ENCODE peak calls at places on chromosome 1, in ten cellular contexts. T, O, P, E, N, I, F, X, Z and A are unnamed samples.

GRCh38 chr1:46180082-46180616 is 3.9 kb upstream of the P3R3URF start:
- DNase-seq in O (no peak), X (peak; percentile 37), E (no peak), Z (no peak), T (no peak), P (no peak), I (no peak), F (no peak), N (no peak), A (no peak)

GRCh38 chr1:23793018-23793781 is 2.3 kb downstream of the LYPLA2 start:
- DNase-seq in X (peak; percentile 70), E (peak; percentile 58), F (no peak), P (peak; percentile 46), O (no peak), I (no peak), T (no peak), N (no peak), Z (no peak), A (no peak)

GRCh38 chr1:18466676-18467075 is 14.1 kb upstream of the KLHDC7A start:
- DNase-seq in E (no peak), N (no peak), P (no peak), Z (no peak), X (no peak), I (no peak), O (no peak), F (no peak), T (no peak), A (no peak)

GRCh38 chr1:18256318-18257235 is 149.0 kb downstream of the IGSF21 start:
- DNase-seq in Z (peak; percentile 1), X (peak; percentile 12), E (no peak), I (no peak), T (no peak), F (no peak), P (no peak), N (peak; percentile 15), O (no peak), A (peak; percentile 28)

GRCh38 chr1:229252228-229252984 is 18.5 kb upstream of the RAB4A start:
- DNase-seq in Z (no peak), T (no peak), I (no peak), X (no peak), N (no peak), F (no peak), O (no peak), E (no peak), P (no peak), A (no peak)

GRCh38 chr1:161082996-161083742 is 6.2 kb downstream of the NECTIN4 start:
- DNase-seq in O (no peak), I (peak; percentile 82), T (peak; percentile 95), E (no peak), N (peak; percentile 69), X (peak; percentile 93), P (no peak), Z (peak; percentile 85), F (peak; percentile 49), A (no peak)

GRCh38 chr1:48688102-48688760 is 88.5 kb downstream of the BEND5 start:
- DNase-seq in E (no peak), I (no peak), P (no peak), X (peak; percentile 15), T (no peak), Z (no peak), F (no peak), O (no peak), N (peak; percentile 10), A (no peak)

GRCh38 chr1:69662321-69662720 is 94.6 kb downstream of the LRRC7 start:
- DNase-seq in P (no peak), N (no peak), F (no peak), T (no peak), I (no peak), Z (no peak), O (no peak), E (no peak), X (no peak), A (no peak)

GRCh38 chr1:54485417-54485816 is 62.6 kb upstream of the ACOT11 start:
- DNase-seq in O (no peak), Z (no peak), T (no peak), P (no peak), N (no peak), F (no peak), E (no peak), X (no peak), I (no peak), A (no peak)

GRCh38 chr1:151864411-151864810 is 10.9 kb upstream of the THEM5 start:
- DNase-seq in F (no peak), O (no peak), N (no peak), E (no peak), P (no peak), T (no peak), Z (no peak), I (no peak), X (no peak), A (no peak)

GRCh38 chr1:2300851-2301606 is 72.9 kb downstream of the SKI start:
- DNase-seq in F (no peak), N (no peak), E (peak; percentile 69), O (peak; percentile 71), P (peak; percentile 96), X (no peak), Z (no peak), I (peak; percentile 91), T (peak; percentile 13), A (no peak)

GRCh38 chr1:76137746-76138145 is 63.2 kb downstream of the ST6GALNAC3 start:
- DNase-seq in T (no peak), Z (no peak), X (no peak), E (no peak), F (no peak), O (no peak), I (no peak), P (no peak), N (no peak), A (no peak)

GRCh38 chr1:150836129-150836773 is 28.2 kb upstream of the CTSK start:
- DNase-seq in Z (peak; percentile 37), F (no peak), T (no peak), I (no peak), O (no peak), P (no peak), E (no peak), X (no peak), N (no peak), A (no peak)

GRCh38 chr1:175498002-175498401 is 245.4 kb downstream of the TNR start:
- DNase-seq in X (peak; percentile 11), T (no peak), P (no peak), E (no peak), F (no peak), I (no peak), N (no peak), O (no peak), Z (no peak), A (no peak)

GRCh38 chr1:912740-913301 is 10.9 kb upstream of the SAMD11 start:
- DNase-seq in N (peak; percentile 52), I (peak; percentile 62), T (no peak), X (no peak), F (no peak), P (no peak), Z (no peak), O (no peak), E (no peak), A (no peak)

GRCh38 chr1:63674865-63675815 is 81.9 kb downstream of the PGM1 start:
- DNase-seq in T (no peak), Z (no peak), I (no peak), N (no peak), F (no peak), P (no peak), E (no peak), X (no peak), O (no peak), A (no peak)

GRCh38 chr1:16163882-16164820 is 8.3 kb upstream of the EPHA2 start:
- DNase-seq in N (peak; percentile 80), F (peak; percentile 79), P (no peak), X (peak; percentile 98), I (no peak), O (no peak), T (peak; percentile 96), Z (peak; percentile 95), E (no peak), A (no peak)

GRCh38 chr1:205800973-205801703 is 11.9 kb downstream of the SLC41A1 start:
- DNase-seq in T (no peak), E (no peak), O (no peak), N (no peak), F (no peak), I (no peak), Z (no peak), X (no peak), P (no peak), A (no peak)

GRCh38 chr1:110548381-110548780 is 29.4 kb upstream of the KCNA10 start:
- DNase-seq in T (no peak), X (no peak), I (no peak), E (peak; percentile 29), F (no peak), Z (no peak), O (no peak), N (peak; percentile 36), P (no peak), A (no peak)

GRCh38 chr1:171485375-171486047 is at the start of gene PRRC2C:
- DNase-seq in I (peak; percentile 98), P (peak; percentile 92), E (peak; percentile 82), N (peak; percentile 79), X (peak; percentile 95), T (peak; percentile 98), Z (peak; percentile 93), O (peak; percentile 86), F (peak; percentile 97), A (peak; percentile 43)

GRCh38 chr1:2452583-2453315 is 23.3 kb upstream of the PLCH2 start:
- DNase-seq in O (no peak), X (peak; percentile 58), I (no peak), N (no peak), E (peak; percentile 73), Z (no peak), T (no peak), F (no peak), P (no peak), A (no peak)

GRCh38 chr1:2049517-2050481 is at the start of gene PRKCZ:
- DNase-seq in Z (peak; percentile 56), O (peak; percentile 90), F (no peak), P (peak; percentile 94), E (peak; percentile 56), X (no peak), T (no peak), N (peak; percentile 76), I (peak; percentile 90), A (peak; percentile 51)

GRCh38 chr1:53575948-53576305 is 116.7 kb downstream of the DMRTB1 start:
- DNase-seq in X (no peak), T (no peak), I (peak; percentile 56), Z (no peak), O (no peak), F (no peak), P (no peak), N (no peak), E (no peak), A (no peak)

GRCh38 chr1:8481650-8482380 is 163.9 kb downstream of the SLC45A1 start:
- DNase-seq in E (no peak), P (no peak), T (peak; percentile 26), O (no peak), N (no peak), X (no peak), I (no peak), F (no peak), Z (no peak), A (no peak)

GRCh38 chr1:214427871-214428277 is 123.5 kb downstream of the PTPN14 start:
- DNase-seq in F (peak; percentile 35), X (peak; percentile 100), E (no peak), N (no peak), O (peak; percentile 14), Z (peak; percentile 97), T (peak; percentile 99), I (no peak), P (peak; percentile 28), A (no peak)

GRCh38 chr1:43711049-43711448 is 3.7 kb downstream of the ST3GAL3 start:
- DNase-seq in T (peak; percentile 93), X (peak; percentile 89), I (no peak), Z (no peak), O (no peak), N (no peak), E (no peak), P (no peak), F (no peak), A (no peak)

GRCh38 chr1:240122639-240123604 is 31.2 kb downstream of the FMN2 start:
- DNase-seq in N (no peak), X (peak; percentile 20), F (no peak), P (peak; percentile 1), T (no peak), I (no peak), Z (peak; percentile 26), E (no peak), O (no peak), A (no peak)

GRCh38 chr1:178599745-178600144 is 86.8 kb downstream of the TEX35 start:
- DNase-seq in X (no peak), T (no peak), Z (no peak), F (no peak), O (no peak), P (no peak), E (no peak), N (no peak), I (no peak), A (no peak)